ENCODE peak calls at places on chromosome 20, in ten cellular contexts. M is lower lobe of right lung, F is ascending aorta, Q is uterus, E is tibial artery, T is Panc1, R is stomach, S is sigmoid colon, L is testis, O is SJSA1. X is an unnamed sample.

GRCh38 chr20:16385462-16385861 is 187.8 kb downstream of the KIF16B start:
- DNase-seq in E (no peak), Q (no peak), F (no peak), R (no peak), O (no peak), L (no peak), T (no peak), S (no peak), M (no peak), X (no peak)

GRCh38 chr20:38201356-38201755 is 36.3 kb upstream of the TGM2 start:
- DNase-seq in Q (no peak), E (no peak), R (no peak), S (peak; percentile 57), M (peak; percentile 62), F (no peak), L (no peak), T (no peak), O (peak; percentile 64), X (peak; percentile 72)

GRCh38 chr20:50292324-50293243 is 102.0 kb downstream of the CEBPB start:
- DNase-seq in T (no peak), R (peak; percentile 91), M (peak; percentile 93), L (peak; percentile 91), E (peak; percentile 99), O (peak; percentile 94), F (peak; percentile 93), Q (peak; percentile 98), S (peak; percentile 98), X (peak; percentile 94)

GRCh38 chr20:43530321-43531090 is 23.0 kb downstream of the L3MBTL1 start:
- DNase-seq in L (no peak), O (no peak), Q (no peak), E (peak; percentile 60), T (no peak), R (no peak), F (no peak), M (no peak), S (no peak), X (peak; percentile 40)

GRCh38 chr20:59819496-59820203 is 113.8 kb downstream of the SYCP2 start:
- DNase-seq in M (no peak), T (no peak), Q (no peak), S (no peak), R (no peak), E (no peak), F (peak; percentile 41), O (peak; percentile 34), L (peak; percentile 7), X (peak; percentile 35)

GRCh38 chr20:24773168-24773567 is 175.9 kb upstream of the CST7 start:
- DNase-seq in E (peak; percentile 17), L (no peak), T (no peak), S (no peak), R (no peak), F (no peak), Q (no peak), O (peak; percentile 16), M (no peak), X (peak; percentile 21)

GRCh38 chr20:43955244-43956191 is 40.9 kb downstream of the TOX2 start:
- DNase-seq in Q (no peak), T (peak; percentile 94), F (no peak), O (peak; percentile 91), M (no peak), S (no peak), E (no peak), L (no peak), R (no peak), X (no peak)

GRCh38 chr20:36542019-36542488 is 735 bp downstream of the MYL9 start:
- DNase-seq in E (peak; percentile 87), M (no peak), F (peak; percentile 71), O (peak; percentile 78), S (peak; percentile 89), R (no peak), T (no peak), Q (peak; percentile 72), L (peak; percentile 69), X (no peak)

GRCh38 chr20:31638317-31638716 is 605 bp downstream of the COX4I2 start:
- DNase-seq in T (no peak), E (no peak), O (no peak), R (no peak), F (no peak), S (no peak), L (no peak), M (no peak), Q (no peak), X (no peak)

GRCh38 chr20:23608251-23608846 is 2.6 kb upstream of the CST9 start:
- DNase-seq in O (no peak), T (no peak), Q (no peak), S (no peak), R (no peak), M (no peak), E (no peak), L (no peak), F (no peak), X (no peak)

GRCh38 chr20:38325905-38326304 is 20.4 kb upstream of the LBP start:
- DNase-seq in M (no peak), O (no peak), R (no peak), T (no peak), E (no peak), Q (no peak), L (no peak), S (no peak), F (no peak), X (no peak)

GRCh38 chr20:32168184-32168910 is 39.2 kb downstream of the PLAGL2 start:
- DNase-seq in Q (no peak), E (peak; percentile 13), M (no peak), R (no peak), S (peak; percentile 12), F (no peak), O (no peak), L (no peak), T (no peak), X (peak; percentile 22)

GRCh38 chr20:36391456-36391855 is 85.3 kb downstream of the DLGAP4 start:
- DNase-seq in M (no peak), O (no peak), E (no peak), S (no peak), F (no peak), L (no peak), R (no peak), Q (no peak), T (no peak), X (no peak)

DNA sequence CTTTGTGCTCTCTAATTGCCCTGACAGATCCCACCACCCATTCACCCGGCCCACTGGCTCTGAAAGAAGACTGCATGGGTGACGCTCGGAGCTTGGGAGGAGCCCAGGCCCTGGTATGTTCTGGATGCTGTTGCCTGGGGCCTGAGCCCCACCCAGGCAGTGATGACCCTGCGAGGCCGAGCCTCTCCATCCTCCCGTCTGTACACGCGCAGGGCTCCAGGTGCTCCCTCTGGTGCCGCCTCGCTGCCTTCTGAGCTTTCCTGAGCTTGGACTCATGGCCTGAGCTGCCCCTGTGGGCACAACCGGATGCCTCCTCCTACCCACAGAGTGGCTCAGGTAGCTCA is 61.2 kb downstream of the STK35 start:
- DNase-seq in F (no peak), L (no peak), T (no peak), S (peak; percentile 34), Q (no peak), M (no peak), R (no peak), E (peak; percentile 48), O (no peak), X (peak; percentile 68)
- H3K4me3 ChIP-seq in F (no peak overlapping the region), L (no peak overlapping the region), T (no peak overlapping the region), S (no peak overlapping the region), Q (no peak overlapping the region), M (no peak overlapping the region), R (no peak overlapping the region), E (no peak overlapping the region), O (no peak overlapping the region), X (no peak overlapping the region)

GRCh38 chr20:17557675-17558006 is 12.2 kb upstream of the DSTN start:
- DNase-seq in F (no peak), T (no peak), E (no peak), O (no peak), S (no peak), R (peak; percentile 59), Q (peak; percentile 59), M (no peak), L (no peak), X (no peak)

GRCh38 chr20:17559338-17559737 is 10.5 kb upstream of the DSTN start:
- DNase-seq in L (no peak), M (peak; percentile 63), E (no peak), Q (no peak), F (no peak), T (no peak), S (no peak), R (no peak), O (no peak), X (no peak)

GRCh38 chr20:17556842-17557674 is 12.8 kb upstream of the DSTN start:
- DNase-seq in R (peak; percentile 76), L (no peak), F (peak; percentile 82), M (peak; percentile 74), O (no peak), Q (peak; percentile 85), T (no peak), E (peak; percentile 83), S (peak; percentile 93), X (no peak)

GRCh38 chr20:17558941-17559304 is 11.0 kb upstream of the DSTN start:
- DNase-seq in M (no peak), T (no peak), L (no peak), O (no peak), F (no peak), S (no peak), Q (no peak), R (no peak), E (no peak), X (no peak)

DNA sequence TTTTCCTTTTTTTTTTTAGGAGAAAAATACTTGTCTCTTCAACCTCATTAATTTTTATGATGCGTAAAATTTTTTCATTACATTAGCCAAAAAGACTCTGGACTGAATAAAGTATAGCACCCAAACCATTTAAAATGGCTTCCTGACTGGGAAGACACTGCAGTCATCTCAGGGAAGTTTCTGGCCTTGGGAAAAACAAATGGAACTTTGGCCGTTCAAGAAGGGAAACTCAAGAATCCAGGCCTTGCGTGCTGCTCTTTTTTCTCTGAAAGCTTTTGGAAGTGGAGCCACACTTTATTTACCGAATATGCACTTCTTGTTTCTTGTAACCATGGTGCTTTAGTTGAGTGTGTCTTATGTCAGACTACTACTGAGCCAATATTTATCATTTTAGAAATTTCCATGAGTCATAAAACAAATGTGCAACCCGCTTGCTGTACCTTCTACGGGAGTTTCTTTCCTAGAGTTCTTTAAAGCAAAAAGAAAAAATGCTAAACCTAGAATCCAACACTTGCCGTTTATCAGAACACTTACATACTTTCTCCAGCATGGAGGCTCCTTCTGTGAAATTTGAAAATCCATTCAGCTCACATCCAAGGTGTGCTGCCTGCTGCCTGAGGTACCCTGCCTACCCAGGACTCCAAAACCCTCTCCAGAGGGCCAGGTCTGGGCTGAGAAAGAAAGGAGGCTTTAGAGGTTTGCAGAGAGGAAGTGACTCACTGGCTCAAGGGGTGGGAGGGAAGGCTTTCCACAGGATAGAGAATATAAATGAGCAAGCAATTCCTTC is 11.5 kb upstream of the DSTN start:
- DNase-seq in R (peak; percentile 42), O (peak; percentile 89), T (peak; percentile 96), M (no peak), F (peak; percentile 92), Q (peak; percentile 89), L (no peak), S (peak; percentile 83), E (peak; percentile 84), X (peak; percentile 86)
- H3K27ac ChIP-seq in R (peak overlapping the region; percentile 91), O (peak overlapping the region; percentile 99), T (peak overlapping the region; percentile 100), M (peak overlapping the region; percentile 82), F (peak overlapping the region; percentile 100), Q (peak overlapping the region; percentile 98), L (peak overlapping the region; percentile 66), S (peak overlapping the region; percentile 99), E (peak overlapping the region; percentile 99), X (peak overlapping the region; percentile 86)

GRCh38 chr20:64063389-64064144 is 569 bp downstream of the TCEA2 start:
- DNase-seq in Q (no peak), R (no peak), F (peak; percentile 80), L (peak; percentile 69), T (no peak), M (no peak), O (no peak), E (peak; percentile 80), S (no peak), X (no peak)
- H3K4me3 ChIP-seq in Q (peak overlapping the region; percentile 92), R (peak overlapping the region; percentile 93), F (peak overlapping the region; percentile 76), L (peak overlapping the region; percentile 91), T (peak overlapping the region; percentile 72), M (peak overlapping the region; percentile 92), O (peak overlapping the region; percentile 74), E (peak overlapping the region; percentile 87), S (peak overlapping the region; percentile 89), X (peak overlapping the region; percentile 96)

GRCh38 chr20:51342510-51343236 is 199.8 kb downstream of the NFATC2 start:
- DNase-seq in O (no peak), F (no peak), L (no peak), Q (no peak), S (peak; percentile 18), M (no peak), R (no peak), T (no peak), E (no peak), X (no peak)
- H3K27ac ChIP-seq in O (no peak overlapping the region), F (no peak overlapping the region), L (no peak overlapping the region), Q (no peak overlapping the region), S (no peak overlapping the region), M (no peak overlapping the region), R (no peak overlapping the region), T (no peak overlapping the region), E (no peak overlapping the region), X (no peak overlapping the region)